ENCODE peak calls at places on chromosome 20, in eight cellular contexts. G is DMS 273 treated with DMSO at 0.1 percent for 48 hours; W is spleen; Q is GM12865; A is GOT3; I is AG09309; J is hepatocyte; V is stimulated activated CD4-positive, alpha-beta T cell treated with anti-CD3 and anti-CD28 coated beads, Interleukin-1b, Interleukin-23, amount 100 ng/mL, for 48 hours. K is an unnamed sample.

GRCh38 chr20:12371955-12372354 is 454.3 kb downstream of the BTBD3 start:
- DNase-seq in G (no peak), W (no peak), Q (no peak), A (no peak), I (no peak), J (no peak), V (no peak), K (no peak)

GRCh38 chr20:41124451-41125094 is 12.8 kb upstream of the PLCG1 start:
- DNase-seq in G (no peak), W (no peak), Q (no peak), A (no peak), I (no peak), J (peak), V (no peak), K (no peak)

GRCh38 chr20:37990571-37991151 is 42.6 kb downstream of the TTI1 start:
- DNase-seq in G (peak), W (peak), Q (peak), A (no peak), I (no peak), J (peak), V (peak), K (no peak)

GRCh38 chr20:62759981-62760431 is 36.3 kb upstream of the MRGBP start:
- DNase-seq in G (no peak), W (peak), Q (no peak), A (no peak), I (no peak), J (no peak), V (no peak), K (no peak)

GRCh38 chr20:47126709-47127108 is 229.8 kb downstream of the ZMYND8 start:
- DNase-seq in G (no peak), W (no peak), Q (no peak), A (no peak), I (peak), J (no peak), V (no peak), K (no peak)

GRCh38 chr20:40564997-40565680 is 123.9 kb downstream of the MAFB start:
- DNase-seq in G (no peak), W (no peak), Q (no peak), A (no peak), I (no peak), J (peak), V (no peak), K (no peak)

GRCh38 chr20:14757728-14758127 is 420.3 kb upstream of the FLRT3 start:
- DNase-seq in G (no peak), W (no peak), Q (no peak), A (no peak), I (no peak), J (no peak), V (no peak), K (no peak)

GRCh38 chr20:16301981-16302380 is 271.3 kb downstream of the KIF16B start:
- DNase-seq in G (no peak), W (no peak), Q (no peak), A (no peak), I (no peak), J (no peak), V (no peak), K (no peak)

GRCh38 chr20:57583289-57584257 is 22.7 kb downstream of the PCK1 start:
- DNase-seq in G (no peak), W (peak), Q (no peak), A (no peak), I (no peak), J (no peak), V (no peak), K (no peak)

GRCh38 chr20:62780204-62780603 is 16.1 kb upstream of the MRGBP start:
- DNase-seq in G (no peak), W (no peak), Q (no peak), A (no peak), I (no peak), J (no peak), V (no peak), K (no peak)

GRCh38 chr20:5996765-5997164 is 46.3 kb downstream of the MCM8 start:
- DNase-seq in G (no peak), W (no peak), Q (peak), A (no peak), I (no peak), J (no peak), V (peak), K (no peak)

GRCh38 chr20:39800111-39800510 is 838.0 kb downstream of the DHX35 start:
- DNase-seq in G (no peak), W (no peak), Q (peak), A (no peak), I (peak), J (no peak), V (no peak), K (no peak)

GRCh38 chr20:63121749-63122405 is 94.1 kb downstream of the YTHDF1 start:
- DNase-seq in G (no peak), W (peak), Q (no peak), A (no peak), I (no peak), J (no peak), V (no peak), K (no peak)

GRCh38 chr20:39855799-39856198 is 833.2 kb downstream of the MAFB start:
- DNase-seq in G (no peak), W (no peak), Q (no peak), A (no peak), I (no peak), J (no peak), V (no peak), K (no peak)

GRCh38 chr20:23585449-23585807 is 17.1 kb upstream of the CST9L start:
- DNase-seq in G (no peak), W (no peak), Q (no peak), A (no peak), I (no peak), J (peak), V (no peak), K (no peak)

GRCh38 chr20:38046572-38046971 is 13.0 kb downstream of the RPRD1B start:
- DNase-seq in G (no peak), W (no peak), Q (no peak), A (no peak), I (no peak), J (no peak), V (no peak), K (no peak)

GRCh38 chr20:13736792-13737191 is 47.9 kb downstream of the ESF1 start:
- DNase-seq in G (no peak), W (no peak), Q (no peak), A (no peak), I (peak), J (no peak), V (no peak), K (no peak)

GRCh38 chr20:18072532-18072931 is 14.8 kb upstream of the OVOL2 start:
- DNase-seq in G (no peak), W (no peak), Q (no peak), A (no peak), I (no peak), J (no peak), V (no peak), K (no peak)

GRCh38 chr20:1537731-1538058 is 19.8 kb downstream of the SIRPD start:
- DNase-seq in G (no peak), W (peak), Q (peak), A (no peak), I (no peak), J (no peak), V (no peak), K (no peak)

GRCh38 chr20:59159822-59160740 is 3.5 kb upstream of the ZNF831 start:
- DNase-seq in G (no peak), W (no peak), Q (no peak), A (no peak), I (no peak), J (no peak), V (peak), K (no peak)

GRCh38 chr20:47274449-47275108 is 81.9 kb downstream of the ZMYND8 start:
- DNase-seq in G (no peak), W (no peak), Q (peak), A (no peak), I (peak), J (peak), V (peak), K (no peak)

GRCh38 chr20:59942245-59942644 is 2.1 kb downstream of the FAM217B start:
- DNase-seq in G (no peak), W (no peak), Q (no peak), A (no peak), I (no peak), J (no peak), V (no peak), K (no peak)

GRCh38 chr20:57380081-57380750 is 11.0 kb upstream of the RBM38 start:
- DNase-seq in G (no peak), W (peak), Q (no peak), A (no peak), I (no peak), J (no peak), V (no peak), K (no peak)

GRCh38 chr20:15613530-15613929 is 959.7 kb downstream of the KIF16B start:
- DNase-seq in G (no peak), W (no peak), Q (no peak), A (no peak), I (no peak), J (peak), V (no peak), K (no peak)

GRCh38 chr20:53448875-53449274 is 144.8 kb downstream of the ZNF217 start:
- DNase-seq in G (no peak), W (no peak), Q (no peak), A (no peak), I (no peak), J (no peak), V (no peak), K (no peak)

GRCh38 chr20:50191065-50191565 is 485 bp downstream of the CEBPB start:
- DNase-seq in G (no peak), W (peak), Q (peak), A (peak), I (no peak), J (peak), V (peak), K (peak)

GRCh38 chr20:57250607-57251343 is 15.7 kb downstream of the BMP7 start:
- DNase-seq in G (no peak), W (no peak), Q (peak), A (no peak), I (no peak), J (no peak), V (peak), K (no peak)

GRCh38 chr20:51230727-51231126 is 207.8 kb upstream of the KCNG1 start:
- DNase-seq in G (no peak), W (no peak), Q (no peak), A (no peak), I (no peak), J (no peak), V (no peak), K (no peak)